ENCODE peak calls at places on chromosome 18, in ten cellular contexts. Z is right lobe of liver, C is NB4, W is esophagus muscularis mucosa, H is sigmoid colon, L is spleen, M is uterus, Y is lower leg skin, F is suprapubic skin, K is tibial nerve. S is an unnamed sample.

GRCh38 chr18:3456686-3457069 is 6.7 kb downstream of the TGIF1 start:
- DNase-seq in Z (no peak), C (no peak), W (no peak), H (no peak), L (no peak), M (no peak), Y (no peak), F (no peak), K (no peak), S (no peak)

GRCh38 chr18:2002604-2003003 is 568.7 kb downstream of the METTL4 start:
- DNase-seq in Z (no peak), C (peak; percentile 53), W (no peak), H (no peak), L (no peak), M (no peak), Y (no peak), F (no peak), K (no peak), S (no peak)

GRCh38 chr18:50356036-50356945 is 18.6 kb upstream of the SKA1 start:
- DNase-seq in Z (no peak), C (peak; percentile 77), W (no peak), H (no peak), L (no peak), M (no peak), Y (no peak), F (no peak), K (no peak), S (peak; percentile 3)

GRCh38 chr18:711693-712400 is 583 bp downstream of the ENOSF1 start:
- DNase-seq in Z (peak; percentile 90), C (peak; percentile 87), W (peak; percentile 95), H (peak; percentile 95), L (peak; percentile 85), M (peak; percentile 75), Y (peak; percentile 96), F (peak; percentile 86), K (peak; percentile 61), S (peak; percentile 41)

GRCh38 chr18:69956655-69957054 is 9.0 kb upstream of the CD226 start:
- DNase-seq in Z (no peak), C (no peak), W (peak; percentile 86), H (no peak), L (no peak), M (no peak), Y (no peak), F (no peak), K (no peak), S (no peak)

GRCh38 chr18:9868857-9869712 is 16.7 kb upstream of the TXNDC2 start:
- DNase-seq in Z (no peak), C (no peak), W (no peak), H (no peak), L (no peak), M (no peak), Y (no peak), F (no peak), K (no peak), S (no peak)

GRCh38 chr18:58208207-58208944 is 164.3 kb downstream of the NEDD4L start:
- DNase-seq in Z (no peak), C (no peak), W (peak; percentile 19), H (no peak), L (no peak), M (no peak), Y (no peak), F (no peak), K (no peak), S (no peak)

GRCh38 chr18:61921621-61922235 is 28.9 kb upstream of the RNF152 start:
- DNase-seq in Z (no peak), C (peak; percentile 12), W (no peak), H (no peak), L (no peak), M (no peak), Y (no peak), F (no peak), K (no peak), S (no peak)

GRCh38 chr18:23583071-23583865 is 3.0 kb downstream of the NPC1 start:
- DNase-seq in Z (no peak), C (no peak), W (no peak), H (no peak), L (no peak), M (no peak), Y (no peak), F (no peak), K (no peak), S (no peak)

GRCh38 chr18:23585897-23586248 is 433 bp downstream of the NPC1 start:
- DNase-seq in Z (no peak), C (no peak), W (no peak), H (no peak), L (no peak), M (no peak), Y (no peak), F (no peak), K (no peak), S (no peak)

GRCh38 chr18:23586249-23587196 is at the start of gene NPC1:
- DNase-seq in Z (peak; percentile 95), C (peak; percentile 94), W (peak; percentile 97), H (peak; percentile 97), L (peak; percentile 99), M (peak; percentile 93), Y (peak; percentile 98), F (peak; percentile 96), K (peak; percentile 85), S (peak; percentile 54)

GRCh38 chr18:23584019-23584970 is 2.0 kb downstream of the NPC1 start:
- DNase-seq in Z (no peak), C (peak; percentile 25), W (no peak), H (no peak), L (no peak), M (no peak), Y (no peak), F (no peak), K (no peak), S (no peak)

DNA sequence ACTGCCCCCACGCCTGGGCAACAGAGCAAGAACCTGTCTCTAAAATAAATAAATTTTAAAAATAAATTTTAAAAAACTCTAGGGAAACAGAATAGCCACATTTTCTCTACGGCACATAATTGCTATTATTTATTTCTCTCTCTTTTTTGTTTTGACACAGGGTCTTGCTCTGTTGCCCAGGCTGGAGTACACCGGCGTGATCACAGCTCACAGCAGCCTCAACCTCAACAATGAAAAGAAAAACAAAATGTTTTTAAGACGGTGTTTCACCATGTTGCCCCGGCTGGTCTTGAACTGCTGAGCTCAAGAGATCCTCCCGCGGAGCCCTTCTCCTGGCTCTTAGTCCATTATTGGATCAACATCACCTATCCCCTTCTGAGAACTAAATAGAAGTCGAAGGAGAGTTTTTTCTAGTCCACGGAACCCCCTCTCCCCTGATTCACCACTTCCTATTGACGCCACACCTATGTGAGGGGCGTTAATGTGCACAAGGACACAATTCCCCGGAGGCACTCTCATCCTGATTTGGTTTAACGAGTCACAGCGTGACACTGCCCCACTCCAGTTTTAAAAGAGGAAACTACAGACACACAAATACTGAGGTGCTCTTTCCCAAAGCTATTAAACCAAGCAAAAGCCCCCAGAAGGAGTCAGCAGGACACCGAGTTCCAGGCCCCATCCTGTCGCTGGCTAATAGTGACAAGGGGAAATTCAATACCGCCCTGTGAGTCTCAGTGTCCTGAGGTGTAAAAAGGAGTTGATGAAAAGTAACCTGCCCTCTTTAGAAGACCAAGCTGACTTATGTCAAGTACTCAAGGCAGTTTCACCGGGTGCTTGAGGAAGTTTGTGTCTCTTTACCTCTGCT is 1.1 kb downstream of the NPC1 start:
- DNase-seq in Z (no peak), C (peak; percentile 84), W (no peak), H (no peak), L (no peak), M (no peak), Y (no peak), F (no peak), K (no peak), S (no peak)
- TF ChIP-seq POLR2A in Z (peak; percentile 31), C (no peak), W (no peak), H (no peak), L (no peak), M (no peak), Y (no peak), F (peak; percentile 16), K (no peak), S (no peak)

GRCh38 chr18:22933206-22933957 is at the start of gene RBBP8:
- DNase-seq in Z (peak; percentile 91), C (peak; percentile 92), W (peak; percentile 93), H (peak; percentile 90), L (peak; percentile 97), M (peak; percentile 84), Y (peak; percentile 96), F (peak; percentile 90), K (peak; percentile 61), S (peak; percentile 51)
- TF ChIP-seq POLR2A in Z (peak; percentile 87), C (peak; percentile 53), W (peak; percentile 40), H (peak; percentile 63), L (peak; percentile 78), M (peak; percentile 79), Y (no peak), F (peak; percentile 48), K (peak; percentile 66), S (peak; percentile 88)

GRCh38 chr18:13474336-13474735 is 252.0 kb downstream of the FAM210A start:
- DNase-seq in Z (peak; percentile 17), C (no peak), W (no peak), H (no peak), L (no peak), M (no peak), Y (peak; percentile 80), F (no peak), K (no peak), S (no peak)
- TF ChIP-seq POLR2A in Z (no peak), C (no peak), W (no peak), H (no peak), L (no peak), M (no peak), Y (no peak), F (no peak), K (no peak), S (no peak)

GRCh38 chr18:11827963-11828362 is 23.2 kb upstream of the CHMP1B start:
- DNase-seq in Z (no peak), C (no peak), W (no peak), H (no peak), L (no peak), M (no peak), Y (no peak), F (no peak), K (no peak), S (no peak)

GRCh38 chr18:11834772-11835171 is 16.4 kb upstream of the CHMP1B start:
- DNase-seq in Z (no peak), C (no peak), W (peak; percentile 53), H (no peak), L (no peak), M (no peak), Y (no peak), F (no peak), K (no peak), S (no peak)

GRCh38 chr18:11826836-11827235 is 24.4 kb upstream of the CHMP1B start:
- DNase-seq in Z (no peak), C (no peak), W (no peak), H (no peak), L (no peak), M (no peak), Y (no peak), F (no peak), K (no peak), S (no peak)

GRCh38 chr18:11828772-11829432 is 22.3 kb upstream of the CHMP1B start:
- DNase-seq in Z (no peak), C (no peak), W (peak; percentile 68), H (no peak), L (no peak), M (no peak), Y (no peak), F (no peak), K (no peak), S (no peak)

DNA sequence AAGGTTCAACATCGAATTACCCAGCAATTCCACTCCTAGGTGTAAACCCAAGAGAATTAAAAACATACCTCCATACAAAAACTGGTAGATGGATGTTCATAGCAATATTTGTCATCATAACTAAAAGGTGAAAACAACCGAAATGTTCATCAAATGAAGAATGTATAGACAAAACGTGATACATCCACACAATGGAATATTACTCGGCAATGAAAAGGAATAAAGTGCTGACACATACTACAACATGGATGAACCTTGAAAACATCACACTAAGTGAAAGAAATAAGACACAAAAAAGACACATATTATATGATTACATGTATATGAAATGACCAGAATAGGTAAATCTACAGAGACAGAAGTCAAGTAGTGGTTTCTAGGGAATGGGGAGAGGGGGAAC is 20.6 kb upstream of the CHMP1B start:
- DNase-seq in Z (no peak), C (no peak), W (no peak), H (no peak), L (no peak), M (no peak), Y (no peak), F (no peak), K (no peak), S (no peak)
- TF ChIP-seq POLR2A in Z (no peak), C (no peak), W (no peak), H (no peak), L (no peak), M (no peak), Y (no peak), F (no peak), K (no peak), S (no peak)

S was measured in H54.